ENCODE peak calls at places on chromosomes 1 and 21, in four cellular contexts. N is hepatocyte, O is Peyer's patch, F is body of pancreas. I is an unnamed sample.

GRCh38 chr1:4489486-4489885 is 164.9 kb upstream of the AJAP1 start:
- DNase-seq in N (no peak), O (no peak), F (no peak), I (peak; percentile 63)

GRCh38 chr1:226549937-226550670 is 1.5 kb downstream of the STUM start:
- DNase-seq in N (peak; percentile 45), O (peak; percentile 61), F (peak; percentile 77), I (no peak)

GRCh38 chr1:92711473-92712165 is 73.3 kb downstream of the EVI5 start:
- DNase-seq in N (peak; percentile 7), O (no peak), F (peak; percentile 36), I (no peak)

GRCh38 chr1:85224734-85225623 is 24.2 kb upstream of the SYDE2 start:
- DNase-seq in N (peak; percentile 73), O (peak; percentile 59), F (peak; percentile 90), I (no peak)

GRCh38 chr1:31712625-31713024 is 8.8 kb upstream of the COL16A1 start:
- DNase-seq in N (peak; percentile 82), O (no peak), F (no peak), I (no peak)

GRCh38 chr1:23461050-23461449 is 22.9 kb downstream of the ASAP3 start:
- DNase-seq in N (no peak), O (no peak), F (no peak), I (no peak)

GRCh38 chr1:9900142-9901043 is 9.7 kb downstream of the CTNNBIP1 start:
- DNase-seq in N (peak; percentile 73), O (peak; percentile 80), F (peak; percentile 91), I (peak; percentile 43)

GRCh38 chr1:15923241-15923640 is 52.7 kb downstream of the ZBTB17 start:
- DNase-seq in N (no peak), O (no peak), F (no peak), I (no peak)

GRCh38 chr1:202656951-202657646 is 53.2 kb downstream of the SYT2 start:
- DNase-seq in N (peak; percentile 44), O (no peak), F (no peak), I (no peak)

GRCh38 chr1:6353948-6354658 is 39.5 kb downstream of the ACOT7 start:
- DNase-seq in N (no peak), O (peak; percentile 80), F (peak; percentile 77), I (no peak)

GRCh38 chr1:186974774-186975181 is 146.0 kb downstream of the PLA2G4A start:
- DNase-seq in N (peak; percentile 31), O (no peak), F (no peak), I (no peak)

GRCh38 chr1:151006331-151007052 is at the start of gene MINDY1:
- DNase-seq in N (peak; percentile 89), O (peak; percentile 86), F (peak; percentile 80), I (no peak)

GRCh38 chr1:35069746-35070145 is 9.4 kb upstream of the ZMYM1 start:
- DNase-seq in N (no peak), O (no peak), F (no peak), I (no peak)

GRCh38 chr1:115409097-115409852 is 71.2 kb upstream of the NGF start:
- DNase-seq in N (no peak), O (no peak), F (no peak), I (no peak)

GRCh38 chr1:168638884-168639283 is 62.5 kb downstream of the XCL1 start:
- DNase-seq in N (no peak), O (no peak), F (no peak), I (no peak)

GRCh38 chr1:223074901-223075300 is 68.1 kb downstream of the TLR5 start:
- DNase-seq in N (no peak), O (no peak), F (no peak), I (no peak)

GRCh38 chr1:223864084-223864483 is 18.3 kb upstream of the TP53BP2 start:
- DNase-seq in N (no peak), O (no peak), F (no peak), I (no peak)

GRCh38 chr1:94322696-94323095 is 85.3 kb upstream of the ARHGAP29 start:
- DNase-seq in N (no peak), O (no peak), F (no peak), I (no peak)

GRCh38 chr1:28062806-28063205 is 25.6 kb downstream of the EYA3 start:
- DNase-seq in N (no peak), O (peak; percentile 51), F (no peak), I (no peak)

GRCh38 chr1:155169541-155169940 is 3.6 kb downstream of the KRTCAP2 start:
- DNase-seq in N (no peak), O (peak; percentile 18), F (no peak), I (no peak)

GRCh38 chr1:22204989-22205913 is 62.4 kb upstream of the WNT4 start:
- DNase-seq in N (no peak), O (no peak), F (peak; percentile 81), I (peak; percentile 54)

GRCh38 chr1:50279622-50280320 is 143.5 kb downstream of the DMRTA2 start:
- DNase-seq in N (peak; percentile 52), O (no peak), F (peak; percentile 15), I (no peak)

GRCh38 chr1:27785763-27786162 is 12.7 kb downstream of the STX12 start:
- DNase-seq in N (peak; percentile 65), O (peak; percentile 57), F (peak; percentile 28), I (no peak)

GRCh38 chr1:91742848-91743292 is 143.1 kb downstream of the TGFBR3 start:
- DNase-seq in N (no peak), O (no peak), F (peak; percentile 65), I (no peak)

GRCh38 chr1:84780000-84780716 is 89.9 kb upstream of the SSX2IP start:
- DNase-seq in N (no peak), O (no peak), F (no peak), I (no peak)

GRCh38 chr21:33202464-33203363 is 27.0 kb upstream of the IFNAR2 start:
- DNase-seq in N (no peak), O (no peak), F (no peak), I (no peak)
- TF ChIP-seq CTCF in N (no peak), O (no peak), F (no peak), I (no peak)

DNA sequence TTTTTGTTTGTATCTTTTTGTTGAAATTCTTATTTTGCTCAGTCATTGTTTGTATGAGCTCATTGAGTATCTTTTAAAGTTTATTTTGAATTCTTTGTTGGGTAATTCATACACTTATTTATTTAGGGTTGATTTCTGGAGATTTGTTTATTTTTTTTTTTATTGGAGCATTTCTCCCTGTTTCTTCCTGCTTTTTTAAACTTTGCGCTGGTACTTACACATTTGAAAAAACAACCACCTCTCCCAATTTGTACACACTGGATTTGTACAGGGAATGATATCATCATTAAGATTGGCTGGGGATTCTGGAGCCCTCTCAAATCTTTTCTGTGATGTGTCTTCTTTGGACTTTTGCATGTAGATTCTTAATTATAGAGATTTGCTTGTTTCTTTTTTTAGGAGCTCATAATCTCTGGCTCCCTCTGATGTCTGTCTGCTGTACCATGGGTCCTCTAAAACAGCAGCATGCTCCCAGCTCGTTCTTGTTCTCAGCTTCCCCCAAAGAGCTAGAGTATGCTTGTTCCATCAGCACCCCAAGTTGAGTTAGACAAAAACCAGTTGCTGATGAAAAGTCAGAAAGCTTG is 310.7 kb downstream of the DUSP10 start:
- DNase-seq in N (no peak), O (no peak), F (no peak), I (no peak)
- TF ChIP-seq CTCF in N (no peak), O (no peak), F (no peak), I (peak; percentile 22)

GRCh38 chr1:108560430-108561144 is 687 bp downstream of the EEIG2 start:
- DNase-seq in N (peak; percentile 61), O (peak; percentile 85), F (peak; percentile 49), I (peak; percentile 88)

GRCh38 chr1:108559215-108560142 is at the start of gene EEIG2:
- DNase-seq in N (peak; percentile 93), O (peak; percentile 95), F (peak; percentile 84), I (peak; percentile 88)

GRCh38 chr1:108561731-108562326 is 1.9 kb downstream of the EEIG2 start:
- DNase-seq in N (peak; percentile 75), O (peak; percentile 94), F (peak; percentile 87), I (no peak)

GRCh38 chr1:108561145-108561458 is 1.2 kb downstream of the EEIG2 start:
- DNase-seq in N (no peak), O (no peak), F (no peak), I (no peak)

GRCh38 chr1:108560143-108560429 is 186 bp downstream of the EEIG2 start:
- DNase-seq in N (no peak), O (no peak), F (peak; percentile 35), I (no peak)
- TF ChIP-seq CTCF in N (no peak), O (no peak), F (no peak), I (no peak)

GRCh38 chr1:37133276-37134145 is 99.2 kb upstream of the GRIK3 start:
- DNase-seq in N (peak; percentile 9), O (no peak), F (no peak), I (no peak)
- TF ChIP-seq CTCF in N (no peak), O (no peak), F (no peak), I (no peak)

GRCh38 chr1:24493785-24494184 is 8.9 kb upstream of the RCAN3 start:
- DNase-seq in N (no peak), O (no peak), F (no peak), I (no peak)

GRCh38 chr1:24490101-24490781 is 12.4 kb upstream of the RCAN3 start:
- DNase-seq in N (no peak), O (no peak), F (no peak), I (no peak)

GRCh38 chr1:24489674-24490073 is 13.0 kb upstream of the RCAN3 start:
- DNase-seq in N (no peak), O (no peak), F (no peak), I (no peak)

GRCh38 chr1:24487455-24487854 is 15.2 kb upstream of the RCAN3 start:
- DNase-seq in N (no peak), O (no peak), F (no peak), I (no peak)

GRCh38 chr1:24491577-24492360 is 10.9 kb upstream of the RCAN3 start:
- DNase-seq in N (no peak), O (no peak), F (no peak), I (no peak)
- TF ChIP-seq CTCF in N (no peak), O (no peak), F (no peak), I (no peak)

DNA sequence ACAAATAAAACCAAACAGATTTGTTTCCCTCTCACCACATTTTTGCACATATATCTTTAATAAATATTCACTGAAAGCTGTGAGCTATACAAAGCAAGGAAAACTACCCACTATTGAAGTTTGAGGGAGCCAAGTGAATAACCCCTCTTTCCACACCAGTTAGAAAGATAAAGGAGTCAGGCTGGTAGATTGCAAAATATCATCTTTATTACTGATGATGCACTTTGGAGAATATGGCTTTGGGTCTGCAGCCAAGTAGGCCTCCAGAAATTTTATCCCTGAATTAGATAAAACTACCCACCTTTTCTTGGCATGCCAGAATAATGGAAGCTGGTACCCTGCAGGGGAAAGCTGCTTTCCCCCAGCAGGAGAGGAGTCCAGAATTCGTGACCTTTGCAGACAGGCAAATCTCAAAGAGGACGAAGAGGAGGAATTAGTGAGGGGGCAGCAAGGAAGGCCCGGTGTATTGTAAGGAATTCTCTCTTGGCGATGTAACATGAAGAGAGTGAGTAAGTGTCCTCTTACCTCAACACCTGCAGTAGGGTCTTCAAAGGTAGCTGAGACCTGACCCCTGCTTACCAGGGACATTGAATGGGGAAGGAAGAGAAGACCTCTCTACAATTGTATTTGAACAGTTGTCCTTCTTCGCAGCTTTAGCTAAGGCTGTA is 84.7 kb downstream of the LRRC8D start:
- DNase-seq in N (no peak), O (no peak), F (no peak), I (no peak)
- TF ChIP-seq CTCF in N (no peak), O (no peak), F (no peak), I (no peak)